ENCODE peak calls at places on chromosomes 12 and 14, in six cellular contexts. One of them, this sample, is unnamed.

GRCh38 chr12:51948066-51948465 is 3.4 kb upstream of the ACVR1B start:
- DNase-seq in CD4-positive, CD25-positive, alpha-beta regulatory T cell: no peak
- DNase-seq in CD8-positive, alpha-beta memory T cell: no peak
- DNase-seq in NCI-H2171 treated with DMSO at 0.1 percent for 48 hours: no peak
- DNase-seq in lower lobe of right lung: no peak
- DNase-seq in tibial artery: no peak
- DNase-seq in this sample: no peak

GRCh38 chr12:88172844-88173407 is 30.8 kb downstream of the TMTC3 start:
- DNase-seq in CD4-positive, CD25-positive, alpha-beta regulatory T cell: no peak
- DNase-seq in NCI-H2171 treated with DMSO at 0.1 percent for 48 hours: no peak
- DNase-seq in tibial artery: no peak
- DNase-seq in CD8-positive, alpha-beta memory T cell: no peak
- DNase-seq in lower lobe of right lung: no peak
- DNase-seq in this sample: no peak

GRCh38 chr12:67927815-67928214 is 61.4 kb upstream of the IFNG-AS1 start:
- DNase-seq in CD4-positive, CD25-positive, alpha-beta regulatory T cell: no peak
- DNase-seq in tibial artery: no peak
- DNase-seq in NCI-H2171 treated with DMSO at 0.1 percent for 48 hours: no peak
- DNase-seq in CD8-positive, alpha-beta memory T cell: no peak
- DNase-seq in lower lobe of right lung: no peak
- DNase-seq in this sample: no peak

GRCh38 chr12:89827592-89827991 is 119.0 kb upstream of the ATP2B1 start:
- DNase-seq in NCI-H2171 treated with DMSO at 0.1 percent for 48 hours: no peak
- DNase-seq in CD4-positive, CD25-positive, alpha-beta regulatory T cell: no peak
- DNase-seq in tibial artery: no peak
- DNase-seq in CD8-positive, alpha-beta memory T cell: no peak
- DNase-seq in lower lobe of right lung: no peak
- DNase-seq in this sample: no peak

GRCh38 chr14:105647784-105648608 is 121.6 kb downstream of the TMEM121 start:
- DNase-seq in NCI-H2171 treated with DMSO at 0.1 percent for 48 hours: no peak
- DNase-seq in lower lobe of right lung: peak
- DNase-seq in CD4-positive, CD25-positive, alpha-beta regulatory T cell: no peak
- DNase-seq in CD8-positive, alpha-beta memory T cell: no peak
- DNase-seq in tibial artery: no peak
- DNase-seq in this sample: no peak

GRCh38 chr12:123958462-123958861 is 14.2 kb downstream of the CCDC92 start:
- DNase-seq in NCI-H2171 treated with DMSO at 0.1 percent for 48 hours: no peak
- DNase-seq in lower lobe of right lung: no peak
- DNase-seq in tibial artery: no peak
- DNase-seq in CD8-positive, alpha-beta memory T cell: no peak
- DNase-seq in CD4-positive, CD25-positive, alpha-beta regulatory T cell: no peak
- DNase-seq in this sample: no peak

GRCh38 chr14:102500190-102500661 is 9.3 kb downstream of the ANKRD9 start:
- DNase-seq in CD4-positive, CD25-positive, alpha-beta regulatory T cell: no peak
- DNase-seq in CD8-positive, alpha-beta memory T cell: no peak
- DNase-seq in NCI-H2171 treated with DMSO at 0.1 percent for 48 hours: no peak
- DNase-seq in lower lobe of right lung: peak
- DNase-seq in tibial artery: peak
- DNase-seq in this sample: peak

GRCh38 chr12:69553626-69554248 is 31.5 kb upstream of the CCT2 start:
- DNase-seq in lower lobe of right lung: no peak
- DNase-seq in NCI-H2171 treated with DMSO at 0.1 percent for 48 hours: peak
- DNase-seq in tibial artery: no peak
- DNase-seq in CD8-positive, alpha-beta memory T cell: no peak
- DNase-seq in CD4-positive, CD25-positive, alpha-beta regulatory T cell: no peak
- DNase-seq in this sample: no peak

GRCh38 chr14:38743941-38744611 is 359.0 kb downstream of the SEC23A start:
- DNase-seq in tibial artery: no peak
- DNase-seq in NCI-H2171 treated with DMSO at 0.1 percent for 48 hours: no peak
- DNase-seq in CD4-positive, CD25-positive, alpha-beta regulatory T cell: no peak
- DNase-seq in CD8-positive, alpha-beta memory T cell: no peak
- DNase-seq in lower lobe of right lung: no peak
- DNase-seq in this sample: no peak

GRCh38 chr12:29148065-29148957 is 767 bp upstream of the FAR2 start:
- DNase-seq in tibial artery: no peak
- DNase-seq in CD8-positive, alpha-beta memory T cell: no peak
- DNase-seq in NCI-H2171 treated with DMSO at 0.1 percent for 48 hours: peak
- DNase-seq in CD4-positive, CD25-positive, alpha-beta regulatory T cell: no peak
- DNase-seq in lower lobe of right lung: peak
- DNase-seq in this sample: no peak

GRCh38 chr14:101225116-101225728 is 321.7 kb upstream of the RTL1 start:
- DNase-seq in CD8-positive, alpha-beta memory T cell: no peak
- DNase-seq in lower lobe of right lung: no peak
- DNase-seq in CD4-positive, CD25-positive, alpha-beta regulatory T cell: no peak
- DNase-seq in tibial artery: no peak
- DNase-seq in NCI-H2171 treated with DMSO at 0.1 percent for 48 hours: no peak
- DNase-seq in this sample: no peak

This sample was measured in tibial nerve.